ENCODE peak calls at places on chromosomes 1 and 21, in four cellular contexts. One of them, this sample, is unnamed.

GRCh38 chr1:87644033-87644432 is 315.4 kb downstream of the LMO4 start:
- DNase-seq in HL-60: no peak
- DNase-seq in K562: no peak
- DNase-seq in GM12878: no peak
- DNase-seq in this sample: no peak

GRCh38 chr1:111486431-111486830 is 12.6 kb downstream of the C1orf162 start:
- DNase-seq in HL-60: no peak
- DNase-seq in K562: no peak
- DNase-seq in GM12878: no peak
- DNase-seq in this sample: no peak

GRCh38 chr1:184483101-184483813 is 96.4 kb downstream of the C1orf21 start:
- DNase-seq in GM12878: no peak
- DNase-seq in K562: no peak
- DNase-seq in HL-60: no peak
- DNase-seq in this sample: no peak

GRCh38 chr1:93845554-93846150 is 33.4 kb downstream of the DNTTIP2 start:
- DNase-seq in K562: peak; percentile 21
- DNase-seq in HL-60: no peak
- DNase-seq in GM12878: no peak
- DNase-seq in this sample: no peak

GRCh38 chr1:193794239-193794638 is 607.8 kb upstream of the B3GALT2 start:
- DNase-seq in HL-60: no peak
- DNase-seq in GM12878: no peak
- DNase-seq in K562: no peak
- DNase-seq in this sample: no peak

GRCh38 chr1:24369801-24370200 is 43.8 kb downstream of the STPG1 start:
- DNase-seq in GM12878: no peak
- DNase-seq in K562: no peak
- DNase-seq in HL-60: no peak
- DNase-seq in this sample: no peak

GRCh38 chr1:27011058-27011764 is 1.4 kb downstream of the TENT5B start:
- DNase-seq in HL-60: no peak
- DNase-seq in K562: peak; percentile 88
- DNase-seq in GM12878: no peak
- DNase-seq in this sample: no peak

GRCh38 chr1:27994060-27994459 is 34.3 kb downstream of the XKR8 start:
- DNase-seq in HL-60: peak; percentile 34
- DNase-seq in K562: no peak
- DNase-seq in GM12878: no peak
- DNase-seq in this sample: no peak

GRCh38 chr21:35398366-35398982 is 349.4 kb upstream of the RUNX1 start:
- DNase-seq in K562: no peak
- DNase-seq in GM12878: no peak
- DNase-seq in HL-60: no peak
- DNase-seq in this sample: no peak

GRCh38 chr1:84782881-84783280 is 92.6 kb upstream of the SSX2IP start:
- DNase-seq in K562: no peak
- DNase-seq in GM12878: no peak
- DNase-seq in HL-60: no peak
- DNase-seq in this sample: no peak

GRCh38 chr1:206717237-206717989 is 32.7 kb downstream of the MAPKAPK2 start:
- DNase-seq in K562: peak; percentile 72
- DNase-seq in GM12878: peak; percentile 88
- DNase-seq in HL-60: no peak
- DNase-seq in this sample: no peak

GRCh38 chr1:143611159-143611558 is 360.6 kb downstream of the FAM72C start:
- DNase-seq in K562: no peak
- DNase-seq in GM12878: no peak
- DNase-seq in HL-60: no peak
- DNase-seq in this sample: no peak

GRCh38 chr1:41240806-41241747 is 1.0 kb downstream of the SCMH1 start:
- DNase-seq in GM12878: no peak
- DNase-seq in K562: peak; percentile 60
- DNase-seq in HL-60: no peak
- DNase-seq in this sample: peak; percentile 63

GRCh38 chr1:226912587-226913176 is 27.4 kb upstream of the COQ8A start:
- DNase-seq in K562: peak; percentile 81
- DNase-seq in GM12878: peak; percentile 19
- DNase-seq in HL-60: peak; percentile 11
- DNase-seq in this sample: peak; percentile 54

GRCh38 chr1:179786815-179787736 is 44.0 kb downstream of the FAM163A start:
- DNase-seq in GM12878: no peak
- DNase-seq in HL-60: no peak
- DNase-seq in K562: no peak
- DNase-seq in this sample: no peak

GRCh38 chr1:112803906-112804762 is 89.0 kb upstream of the PPM1J start:
- DNase-seq in GM12878: peak; percentile 4
- DNase-seq in K562: peak; percentile 78
- DNase-seq in HL-60: peak; percentile 28
- DNase-seq in this sample: peak; percentile 52

DNA sequence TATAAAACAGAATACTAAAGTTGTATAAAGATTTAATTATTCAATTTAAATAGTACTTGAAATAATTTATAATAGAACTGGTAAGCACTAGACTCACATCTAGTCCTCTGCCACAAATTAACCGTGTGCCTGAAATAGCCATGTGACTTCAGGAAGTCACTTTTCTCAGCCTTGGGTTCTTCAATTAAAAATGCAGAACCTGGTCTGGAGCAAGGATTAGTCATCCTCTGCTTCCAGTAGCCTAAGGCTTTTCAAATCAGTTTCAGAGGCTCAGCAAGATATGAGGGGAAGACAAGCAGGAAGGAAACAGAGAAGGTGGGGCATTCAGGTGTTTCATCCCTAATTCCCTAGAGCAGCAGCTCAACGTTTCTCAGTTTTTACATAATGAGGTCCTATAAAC is 23.0 kb downstream of the DPH5 start:
- DNase-seq in K562: no peak
- DNase-seq in GM12878: no peak
- DNase-seq in HL-60: peak; percentile 15
- DNase-seq in this sample: no peak
- TF ChIP-seq SPI1 in K562: no peak
- TF ChIP-seq SPI1 in GM12878: no peak
- TF ChIP-seq SPI1 in HL-60: no peak
- TF ChIP-seq SPI1 in this sample: peak; percentile 21

DNA sequence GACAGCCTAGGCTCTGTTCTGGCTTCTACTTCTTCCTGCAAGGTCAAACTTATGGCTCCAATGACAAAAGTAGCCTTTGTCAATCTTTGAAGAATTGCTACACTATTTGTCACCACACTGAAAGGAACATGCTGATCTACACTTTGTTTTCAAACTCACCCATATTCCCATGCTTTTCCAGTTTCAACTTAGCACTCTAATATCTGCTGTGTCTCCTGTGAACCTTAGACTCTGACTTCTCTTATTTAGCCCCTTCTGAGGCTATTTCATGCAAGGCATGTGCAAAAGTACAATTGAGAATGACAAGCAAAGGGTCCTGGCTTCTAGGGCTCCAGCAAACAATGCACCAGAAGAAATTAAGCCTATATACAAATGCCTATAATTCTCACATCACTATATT is 374.9 kb downstream of the VAV3 start:
- DNase-seq in HL-60: no peak
- DNase-seq in K562: no peak
- DNase-seq in GM12878: no peak
- DNase-seq in this sample: no peak
- TF ChIP-seq SPI1 in HL-60: no peak
- TF ChIP-seq SPI1 in K562: no peak
- TF ChIP-seq SPI1 in GM12878: no peak
- TF ChIP-seq SPI1 in this sample: no peak

GRCh38 chr1:19878637-19878985 is 3.6 kb upstream of the OTUD3 start:
- DNase-seq in HL-60: no peak
- DNase-seq in K562: no peak
- DNase-seq in GM12878: no peak
- DNase-seq in this sample: no peak
- TF ChIP-seq SPI1 in HL-60: no peak
- TF ChIP-seq SPI1 in K562: no peak
- TF ChIP-seq SPI1 in GM12878: no peak
- TF ChIP-seq SPI1 in this sample: no peak

GRCh38 chr1:8120693-8121260 is 94.7 kb upstream of the ERRFI1 start:
- DNase-seq in GM12878: peak; percentile 23
- DNase-seq in K562: no peak
- DNase-seq in HL-60: no peak
- DNase-seq in this sample: no peak
- TF ChIP-seq SPI1 in GM12878: peak; percentile 33
- TF ChIP-seq SPI1 in K562: no peak
- TF ChIP-seq SPI1 in HL-60: no peak
- TF ChIP-seq SPI1 in this sample: peak; percentile 46

GRCh38 chr1:9129391-9130041 is 614 bp upstream of the GPR157 start:
- DNase-seq in HL-60: peak; percentile 60
- DNase-seq in GM12878: peak; percentile 65
- DNase-seq in K562: peak; percentile 94
- DNase-seq in this sample: peak; percentile 66
- TF ChIP-seq SPI1 in HL-60: no peak
- TF ChIP-seq SPI1 in GM12878: no peak
- TF ChIP-seq SPI1 in K562: no peak
- TF ChIP-seq SPI1 in this sample: no peak